ENCODE peak calls at places on chromosomes 5 and 9, in four cellular contexts. One of them, this sample, is unnamed.

GRCh38 chr5:10521466-10522223 is 42.2 kb upstream of the ANKRD33B start:
- DNase-seq in HCT116: peak
- DNase-seq in tibial nerve: no peak
- DNase-seq in left kidney: no peak
- DNase-seq in this sample: peak

GRCh38 chr5:54329731-54330709 is 19.6 kb upstream of the ARL15 start:
- DNase-seq in HCT116: no peak
- DNase-seq in tibial nerve: no peak
- DNase-seq in left kidney: no peak
- DNase-seq in this sample: no peak

GRCh38 chr5:28729067-28729466 is 1690.7 kb upstream of the CDH9 start:
- DNase-seq in tibial nerve: no peak
- DNase-seq in HCT116: no peak
- DNase-seq in left kidney: no peak
- DNase-seq in this sample: no peak

GRCh38 chr5:134028496-134028895 is 23.7 kb upstream of the VDAC1 start:
- DNase-seq in HCT116: no peak
- DNase-seq in tibial nerve: no peak
- DNase-seq in left kidney: no peak
- DNase-seq in this sample: no peak

GRCh38 chr5:132055808-132056609 is 4.4 kb upstream of the IL3 start:
- DNase-seq in tibial nerve: no peak
- DNase-seq in left kidney: peak
- DNase-seq in HCT116: no peak
- DNase-seq in this sample: peak

GRCh38 chr5:173890195-173890951 is 2.2 kb downstream of the CPEB4 start:
- DNase-seq in HCT116: no peak
- DNase-seq in tibial nerve: no peak
- DNase-seq in left kidney: peak
- DNase-seq in this sample: no peak

GRCh38 chr9:3879315-3879714 is 353.5 kb upstream of the RFX3 start:
- DNase-seq in HCT116: no peak
- DNase-seq in tibial nerve: no peak
- DNase-seq in left kidney: peak
- DNase-seq in this sample: no peak

GRCh38 chr5:55226934-55227737 is at the start of gene MCIDAS:
- DNase-seq in left kidney: peak
- DNase-seq in tibial nerve: no peak
- DNase-seq in HCT116: peak
- DNase-seq in this sample: peak

GRCh38 chr9:13151489-13151888 is 128.0 kb downstream of the MPDZ start:
- DNase-seq in HCT116: no peak
- DNase-seq in tibial nerve: no peak
- DNase-seq in left kidney: no peak
- DNase-seq in this sample: no peak

GRCh38 chr5:97162045-97162444 is 19.6 kb upstream of the LIX1 start:
- DNase-seq in tibial nerve: no peak
- DNase-seq in left kidney: peak
- DNase-seq in HCT116: peak
- DNase-seq in this sample: peak

GRCh38 chr5:58087131-58087530 is 372.8 kb downstream of the PLK2 start:
- DNase-seq in left kidney: peak
- DNase-seq in HCT116: no peak
- DNase-seq in tibial nerve: no peak
- DNase-seq in this sample: no peak

GRCh38 chr5:53926026-53926425 is 365.6 kb downstream of the NDUFS4 start:
- DNase-seq in tibial nerve: no peak
- DNase-seq in HCT116: no peak
- DNase-seq in left kidney: no peak
- DNase-seq in this sample: no peak

GRCh38 chr5:141848771-141849370 is 29.3 kb downstream of the PCDH1 start:
- DNase-seq in left kidney: no peak
- DNase-seq in tibial nerve: no peak
- DNase-seq in HCT116: no peak
- DNase-seq in this sample: peak

GRCh38 chr5:13034048-13034447 is 910.4 kb downstream of the DNAH5 start:
- DNase-seq in tibial nerve: no peak
- DNase-seq in left kidney: no peak
- DNase-seq in HCT116: no peak
- DNase-seq in this sample: no peak

GRCh38 chr9:131740898-131741297 is 1.0 kb upstream of the RAPGEF1 start:
- DNase-seq in left kidney: no peak
- DNase-seq in tibial nerve: no peak
- DNase-seq in HCT116: no peak
- DNase-seq in this sample: no peak

GRCh38 chr9:104950838-104951237 is 22.9 kb upstream of the ABCA1 start:
- DNase-seq in left kidney: no peak
- DNase-seq in tibial nerve: no peak
- DNase-seq in HCT116: no peak
- DNase-seq in this sample: no peak

GRCh38 chr9:88945636-88946333 is 45.5 kb upstream of the S1PR3 start:
- DNase-seq in left kidney: no peak
- DNase-seq in tibial nerve: no peak
- DNase-seq in HCT116: no peak
- DNase-seq in this sample: no peak

GRCh38 chr5:88727705-88728313 is 155.2 kb downstream of the MEF2C start:
- DNase-seq in left kidney: peak
- DNase-seq in HCT116: peak
- DNase-seq in tibial nerve: no peak
- DNase-seq in this sample: no peak

GRCh38 chr5:103458497-103459040 is 104.0 kb downstream of the NUDT12 start:
- DNase-seq in HCT116: no peak
- DNase-seq in tibial nerve: no peak
- DNase-seq in left kidney: no peak
- DNase-seq in this sample: no peak

GRCh38 chr5:107672212-107673105 is 1.7 kb upstream of the EFNA5 start:
- DNase-seq in HCT116: peak
- DNase-seq in left kidney: peak
- DNase-seq in tibial nerve: peak
- DNase-seq in this sample: peak

GRCh38 chr9:105978822-105979221 is 284.5 kb downstream of the TMEM38B start:
- DNase-seq in left kidney: no peak
- DNase-seq in HCT116: no peak
- DNase-seq in tibial nerve: no peak
- DNase-seq in this sample: no peak

GRCh38 chr5:113163328-113163727 is 186.7 kb downstream of the DCP2 start:
- DNase-seq in HCT116: peak
- DNase-seq in left kidney: no peak
- DNase-seq in tibial nerve: no peak
- DNase-seq in this sample: no peak

GRCh38 chr5:75335952-75336624 is 932 bp upstream of the HMGCR start:
- DNase-seq in HCT116: peak
- DNase-seq in tibial nerve: no peak
- DNase-seq in left kidney: peak
- DNase-seq in this sample: peak

GRCh38 chr5:54062958-54063357 is 247.4 kb downstream of the ARL15 start:
- DNase-seq in left kidney: no peak
- DNase-seq in tibial nerve: no peak
- DNase-seq in HCT116: no peak
- DNase-seq in this sample: no peak

GRCh38 chr5:9405196-9405754 is 140.6 kb downstream of the SEMA5A start:
- DNase-seq in HCT116: no peak
- DNase-seq in left kidney: no peak
- DNase-seq in tibial nerve: no peak
- DNase-seq in this sample: no peak

GRCh38 chr9:102855646-102856045 is 139.5 kb upstream of the CYLC2 start:
- DNase-seq in tibial nerve: no peak
- DNase-seq in HCT116: no peak
- DNase-seq in left kidney: no peak
- DNase-seq in this sample: no peak

GRCh38 chr5:41869150-41869738 is 981 bp downstream of the OXCT1 start:
- DNase-seq in tibial nerve: peak
- DNase-seq in HCT116: no peak
- DNase-seq in left kidney: peak
- DNase-seq in this sample: peak

GRCh38 chr9:96344458-96345180 is 38.9 kb downstream of the SLC35D2 start:
- DNase-seq in HCT116: peak
- DNase-seq in left kidney: peak
- DNase-seq in tibial nerve: peak
- DNase-seq in this sample: peak

GRCh38 chr5:174581483-174581882 is 142.9 kb upstream of the MSX2 start:
- DNase-seq in tibial nerve: no peak
- DNase-seq in HCT116: no peak
- DNase-seq in left kidney: peak
- DNase-seq in this sample: peak

GRCh38 chr5:109838157-109838556 is 148.4 kb downstream of the MAN2A1 start:
- DNase-seq in HCT116: no peak
- DNase-seq in tibial nerve: no peak
- DNase-seq in left kidney: no peak
- DNase-seq in this sample: peak

GRCh38 chr9:133256686-133257091 is 18.3 kb downstream of the ABO start:
- DNase-seq in left kidney: no peak
- DNase-seq in HCT116: no peak
- DNase-seq in tibial nerve: no peak
- DNase-seq in this sample: no peak

GRCh38 chr5:135719428-135720063 is 114.9 kb upstream of the SLC25A48 start:
- DNase-seq in left kidney: no peak
- DNase-seq in tibial nerve: no peak
- DNase-seq in HCT116: no peak
- DNase-seq in this sample: no peak

GRCh38 chr9:1008256-1008655 is 31.8 kb downstream of the DMRT3 start:
- DNase-seq in tibial nerve: no peak
- DNase-seq in HCT116: no peak
- DNase-seq in left kidney: no peak
- DNase-seq in this sample: no peak

This sample was measured in iPS-NIHi11.